ENCODE peak calls at places on chromosomes 12 and 14, in five cellular contexts. F is K562, L is HepG2, Q is GM12892, O is GM12878. E is an unnamed sample.

GRCh38 chr14:92471919-92472318 is 41.7 kb upstream of the RIN3 start:
- DNase-seq in F (no peak), L (peak), Q (no peak), O (no peak), E (no peak)

GRCh38 chr12:57146092-57146491 is 1.3 kb downstream of the LRP1-AS start:
- DNase-seq in F (no peak), L (no peak), Q (no peak), O (no peak), E (no peak)

GRCh38 chr12:96383991-96384390 is 16.2 kb downstream of the CDK17 start:
- DNase-seq in F (no peak), L (no peak), Q (no peak), O (no peak), E (no peak)

GRCh38 chr14:44782775-44783238 is 178.9 kb downstream of the KLHL28 start:
- DNase-seq in F (no peak), L (no peak), Q (no peak), O (no peak), E (no peak)

GRCh38 chr14:36256131-36256801 is 64.2 kb downstream of the MBIP start:
- DNase-seq in F (no peak), L (no peak), Q (no peak), O (no peak), E (no peak)

GRCh38 chr12:28351414-28351813 is 161.2 kb downstream of the CCDC91 start:
- DNase-seq in F (no peak), L (no peak), Q (no peak), O (no peak), E (no peak)

GRCh38 chr14:60637490-60638452 is 11.5 kb downstream of the SIX1 start:
- DNase-seq in F (no peak), L (no peak), Q (no peak), O (no peak), E (no peak)

GRCh38 chr14:24911324-24912095 is 138.4 kb downstream of the STXBP6 start:
- DNase-seq in F (peak), L (no peak), Q (no peak), O (peak), E (no peak)

GRCh38 chr12:88855301-88855700 is 275.0 kb upstream of the KITLG start:
- DNase-seq in F (no peak), L (no peak), Q (no peak), O (no peak), E (no peak)

GRCh38 chr12:77725611-77726010 is 105.1 kb upstream of the NAV3 start:
- DNase-seq in F (no peak), L (no peak), Q (no peak), O (no peak), E (no peak)

GRCh38 chr14:99246536-99247083 is 25.4 kb downstream of the BCL11B start:
- DNase-seq in F (no peak), L (no peak), Q (no peak), O (no peak), E (no peak)

GRCh38 chr12:115944851-115945496 is 332.5 kb downstream of the MED13L start:
- DNase-seq in F (no peak), L (no peak), Q (no peak), O (no peak), E (no peak)

GRCh38 chr14:52447236-52447635 is 105.1 kb downstream of the TXNDC16 start:
- DNase-seq in F (no peak), L (no peak), Q (no peak), O (no peak), E (no peak)

GRCh38 chr12:9118161-9118560 is 2.4 kb upstream of the A2M start:
- DNase-seq in F (no peak), L (no peak), Q (no peak), O (peak), E (no peak)

GRCh38 chr12:143964-144649 is 69.8 kb downstream of the SLC6A12 start:
- DNase-seq in F (no peak), L (peak), Q (no peak), O (no peak), E (no peak)

GRCh38 chr12:32997471-32997870 is 100.9 kb upstream of the PKP2 start:
- DNase-seq in F (no peak), L (no peak), Q (no peak), O (no peak), E (no peak)

GRCh38 chr14:65993103-65993502 is 493.1 kb upstream of the CCDC196 start:
- DNase-seq in F (no peak), L (no peak), Q (no peak), O (no peak), E (no peak)

GRCh38 chr12:26153421-26154154 is 28.8 kb upstream of the BHLHE41 start:
- DNase-seq in F (no peak), L (peak), Q (no peak), O (no peak), E (no peak)

GRCh38 chr12:121795029-121795977 is 1.8 kb upstream of the RHOF start:
- DNase-seq in F (peak), L (peak), Q (peak), O (no peak), E (no peak)

GRCh38 chr14:69945905-69946304 is 66.7 kb downstream of the SMOC1 start:
- DNase-seq in F (no peak), L (no peak), Q (no peak), O (no peak), E (no peak)

GRCh38 chr14:36941783-36942521 is 230.5 kb downstream of the SLC25A21 start:
- DNase-seq in F (peak), L (peak), Q (no peak), O (no peak), E (no peak)

DNA sequence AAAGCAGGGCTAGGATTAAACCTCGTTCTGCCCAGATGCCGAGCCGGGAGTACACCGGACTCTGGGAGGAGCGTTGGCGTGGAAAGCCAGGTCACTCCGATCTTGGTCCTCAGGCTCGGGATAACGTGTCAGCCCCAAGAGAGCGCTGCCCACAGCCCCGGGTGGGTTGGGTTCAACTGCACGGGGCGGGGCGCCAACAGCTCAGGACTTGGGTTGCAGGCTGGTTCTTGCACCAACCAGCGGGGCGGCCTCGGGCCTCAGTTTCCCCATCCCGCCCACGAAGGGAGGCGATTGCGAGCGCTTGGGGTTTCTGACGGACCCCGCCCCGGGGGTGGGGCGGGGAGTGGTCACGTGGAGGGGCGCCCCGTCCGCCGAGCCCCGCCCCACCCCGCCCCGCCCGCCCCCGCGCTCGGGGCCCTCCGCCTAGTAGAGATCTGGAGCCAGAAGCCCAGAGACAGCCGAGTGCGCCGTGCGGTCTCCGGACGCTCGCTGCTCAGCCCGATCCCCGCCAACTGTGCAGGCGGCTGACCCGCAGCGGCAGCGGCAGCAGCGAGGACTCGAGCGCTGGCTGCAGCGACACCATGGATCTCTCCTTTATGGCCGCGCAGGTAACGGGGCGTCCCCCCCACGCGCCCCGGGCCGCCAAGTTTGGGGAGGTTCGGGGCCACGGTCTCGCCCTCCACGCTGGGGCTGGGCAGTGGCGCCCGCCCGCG is at the start of gene C14orf132:
- DNase-seq in F (peak), L (no peak), Q (peak), O (no peak), E (peak)
- TF ChIP-seq TAF1 in F (no peak), L (no peak), Q (no peak), O (no peak), E (no peak)

DNA sequence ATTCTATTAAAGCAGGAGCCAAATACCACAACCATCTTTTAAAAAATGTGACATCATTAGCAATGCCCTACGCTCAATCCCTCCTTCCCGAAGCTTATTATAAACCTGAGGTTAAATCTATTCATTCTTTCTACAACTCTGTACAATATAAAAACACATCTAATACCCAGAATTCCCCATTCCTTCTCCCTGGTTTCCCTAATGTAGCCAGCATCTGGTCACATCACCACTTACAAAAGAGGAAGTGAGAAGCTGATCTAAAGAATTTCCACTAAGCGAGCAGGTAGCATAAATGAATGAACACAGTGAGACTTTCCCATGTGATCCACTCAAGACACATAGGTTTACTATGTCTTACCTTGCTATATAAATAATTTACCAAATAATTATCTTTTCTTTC is 90.4 kb downstream of the LRP6 start:
- DNase-seq in F (no peak), L (no peak), Q (no peak), O (peak), E (no peak)
- TF ChIP-seq POLR2AphosphoS5 in F (no peak), L (no peak), Q (no peak), O (no peak), E (no peak)

GRCh38 chr12:71566655-71567054 is 97.0 kb downstream of the ZFC3H1 start:
- DNase-seq in F (no peak), L (no peak), Q (no peak), O (no peak), E (no peak)

GRCh38 chr12:71567562-71567961 is 96.1 kb downstream of the ZFC3H1 start:
- DNase-seq in F (peak), L (no peak), Q (no peak), O (no peak), E (no peak)

GRCh38 chr12:71565568-71565967 is 98.1 kb downstream of the ZFC3H1 start:
- DNase-seq in F (no peak), L (no peak), Q (no peak), O (no peak), E (no peak)

GRCh38 chr12:71558445-71558844 is 105.2 kb downstream of the ZFC3H1 start:
- DNase-seq in F (no peak), L (no peak), Q (no peak), O (no peak), E (no peak)

GRCh38 chr12:71562681-71563595 is 100.7 kb downstream of the ZFC3H1 start:
- DNase-seq in F (no peak), L (no peak), Q (no peak), O (no peak), E (no peak)
- TF ChIP-seq TAF1 in F (no peak), L (no peak), Q (no peak), O (no peak), E (no peak)

GRCh38 chr12:70645494-70646317 is 8.5 kb upstream of the PTPRB start:
- DNase-seq in F (peak), L (peak), Q (no peak), O (no peak), E (no peak)
- TF ChIP-seq POLR2AphosphoS5 in F (no peak), L (no peak), Q (no peak), O (no peak), E (no peak)

GRCh38 chr14:22614240-22614799 is 16.2 kb downstream of the ABHD4 start:
- DNase-seq in F (no peak), L (peak), Q (no peak), O (no peak), E (no peak)
- TF ChIP-seq TAF1 in F (no peak), L (no peak), Q (no peak), O (no peak), E (no peak)

GRCh38 chr12:69580074-69580473 is 5.2 kb upstream of the CCT2 start:
- DNase-seq in F (no peak), L (no peak), Q (no peak), O (no peak), E (no peak)
- TF ChIP-seq POLR2AphosphoS5 in F (no peak), L (no peak), Q (no peak), O (no peak), E (no peak)

DNA sequence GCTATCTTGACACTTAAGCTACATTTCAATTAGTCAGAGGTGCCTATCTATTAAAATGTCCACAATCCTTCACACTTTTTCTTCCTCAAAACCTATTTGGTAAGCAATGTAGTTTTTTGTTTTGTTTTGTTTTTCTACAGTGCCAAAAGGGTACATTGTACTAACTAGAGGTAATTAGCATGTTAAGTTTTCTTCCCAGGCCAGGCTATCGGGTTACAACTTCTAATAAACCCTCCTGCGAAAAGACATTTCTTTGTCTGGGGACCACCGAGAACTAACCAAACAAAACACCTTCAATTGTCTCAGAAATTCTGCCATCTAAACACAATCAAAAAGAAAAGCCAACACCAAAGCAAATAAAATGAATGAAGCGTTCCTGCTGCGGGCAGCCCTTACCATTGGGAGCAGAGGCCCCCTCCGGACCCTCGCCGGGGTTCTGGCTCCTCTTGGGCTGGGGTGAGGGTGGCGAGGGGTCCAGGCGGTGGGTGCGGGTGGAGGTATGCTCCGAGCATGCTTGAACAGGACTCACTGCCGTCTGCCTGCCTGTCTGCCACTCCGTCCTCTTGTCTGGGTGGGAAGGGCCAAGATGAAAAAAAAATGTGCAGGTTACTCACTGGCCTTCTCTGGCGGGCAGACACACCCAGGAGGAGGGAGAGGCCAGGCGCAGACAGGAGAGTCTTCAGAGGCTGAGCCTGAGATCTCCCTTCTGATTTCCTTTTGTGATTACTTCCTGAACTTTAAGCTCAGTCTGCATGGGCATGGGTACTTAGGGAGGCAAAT is 76.3 kb downstream of the STON2 start:
- DNase-seq in F (peak), L (no peak), Q (no peak), O (no peak), E (no peak)
- TF ChIP-seq TAF1 in F (no peak), L (no peak), Q (no peak), O (no peak), E (no peak)